ENCODE peak calls at places on chromosomes 7 and 10, in five cellular contexts. G is CD4-positive, alpha-beta memory T cell; O is lower leg skin; Q is CD8-positive, alpha-beta T cell; C is body of pancreas. S is an unnamed sample.

GRCh38 chr10:44306762-44307161 is 78.1 kb downstream of the CXCL12 start:
- DNase-seq in C (peak), Q (no peak), G (no peak), O (no peak), S (no peak)

GRCh38 chr10:18231480-18231879 is 91.3 kb downstream of the CACNB2 start:
- DNase-seq in Q (no peak), C (no peak), G (no peak), O (no peak), S (no peak)

GRCh38 chr10:30579554-30579953 is 50.0 kb downstream of the LYZL2 start:
- DNase-seq in Q (no peak), O (no peak), G (no peak), C (no peak), S (no peak)

GRCh38 chr7:43905954-43906326 is 456 bp downstream of the URGCP start:
- DNase-seq in Q (peak), G (peak), O (peak), C (peak), S (peak)

GRCh38 chr7:157678503-157678902 is 341.7 kb downstream of the DNAJB6 start:
- DNase-seq in O (peak), C (no peak), Q (no peak), G (no peak), S (no peak)

GRCh38 chr10:46226900-46227558 is 59.8 kb upstream of the ANTXRL start:
- DNase-seq in C (no peak), O (peak), G (no peak), Q (peak), S (no peak)

GRCh38 chr10:119396008-119396708 is 146.4 kb downstream of the RGS10 start:
- DNase-seq in Q (no peak), G (no peak), C (no peak), O (no peak), S (no peak)

GRCh38 chr7:116511552-116512523 is 12.3 kb downstream of the CAV2 start:
- DNase-seq in O (no peak), C (no peak), Q (no peak), G (peak), S (no peak)

GRCh38 chr7:7922684-7923385 is 45.8 kb upstream of the GLCCI1 start:
- DNase-seq in G (no peak), C (no peak), Q (no peak), O (no peak), S (no peak)

GRCh38 chr7:41459623-41460256 is 243.2 kb downstream of the INHBA start:
- DNase-seq in Q (no peak), C (no peak), O (no peak), G (no peak), S (no peak)

GRCh38 chr7:27147211-27148030 is at the start of gene HOXA6:
- DNase-seq in O (peak), G (no peak), Q (peak), C (peak), S (no peak)

GRCh38 chr10:4984223-4984622 is 19.4 kb downstream of the AKR1C2 start:
- DNase-seq in G (no peak), C (peak), O (no peak), Q (no peak), S (no peak)

GRCh38 chr10:51468424-51468823 is 231.0 kb downstream of the CSTF2T start:
- DNase-seq in C (no peak), G (no peak), O (no peak), Q (no peak), S (no peak)

GRCh38 chr7:35677582-35678356 is 17.2 kb downstream of the HERPUD2 start:
- DNase-seq in O (no peak), G (no peak), C (no peak), Q (no peak), S (no peak)

GRCh38 chr10:34407227-34407626 is 407.9 kb downstream of the PARD3 start:
- DNase-seq in O (no peak), G (no peak), C (no peak), Q (no peak), S (no peak)

GRCh38 chr7:90841759-90842429 is 245.8 kb downstream of the CDK14 start:
- DNase-seq in O (no peak), Q (no peak), G (no peak), C (no peak), S (no peak)

GRCh38 chr10:52740913-52741675 is 31.5 kb downstream of the MBL2 start:
- DNase-seq in Q (peak), O (no peak), G (no peak), C (peak), S (no peak)

GRCh38 chr10:24479806-24480205 is 243.9 kb downstream of the ARHGAP21 start:
- DNase-seq in O (no peak), C (no peak), G (no peak), Q (no peak), S (no peak)

GRCh38 chr7:16271355-16271754 is 150.0 kb downstream of the CRPPA start:
- DNase-seq in C (no peak), O (no peak), G (no peak), Q (no peak), S (no peak)

GRCh38 chr10:90583416-90583815 is 274.4 kb downstream of the HTR7 start:
- DNase-seq in C (no peak), Q (no peak), O (no peak), G (no peak), S (no peak)

GRCh38 chr7:148697256-148697841 is 1.4 kb upstream of the CUL1 start:
- DNase-seq in Q (peak), C (peak), O (peak), G (peak), S (peak)

GRCh38 chr10:80460399-80461207 is 6.5 kb downstream of the TSPAN14 start:
- DNase-seq in C (peak), Q (no peak), O (peak), G (no peak), S (no peak)

GRCh38 chr7:140655511-140656408 is 15.1 kb upstream of the DENND2A start:
- DNase-seq in O (no peak), G (no peak), Q (no peak), C (no peak), S (no peak)

GRCh38 chr7:8871716-8872115 is 438.3 kb downstream of the NXPH1 start:
- DNase-seq in G (no peak), C (no peak), O (no peak), Q (no peak), S (no peak)

GRCh38 chr7:156497776-156498509 is 142.6 kb upstream of the RNF32 start:
- DNase-seq in G (no peak), C (no peak), O (no peak), Q (no peak), S (no peak)

GRCh38 chr10:6601224-6601805 is 21.2 kb upstream of the PRKCQ start:
- DNase-seq in C (no peak), Q (peak), G (peak), O (no peak), S (no peak)

GRCh38 chr7:3956949-3957348 is 655.9 kb downstream of the SDK1 start:
- DNase-seq in C (no peak), O (no peak), Q (no peak), G (no peak), S (no peak)

GRCh38 chr7:123282181-123282580 is 82.4 kb upstream of the SLC13A1 start:
- DNase-seq in Q (no peak), O (no peak), G (no peak), C (no peak), S (no peak)

GRCh38 chr7:100568936-100569844 is 4.5 kb downstream of the SAP25 start:
- DNase-seq in Q (peak), C (peak), O (peak), G (peak), S (no peak)

GRCh38 chr7:23474098-23474828 is 4.0 kb upstream of the IGF2BP3 start:
- DNase-seq in C (peak), O (peak), G (no peak), Q (peak), S (no peak)

GRCh38 chr7:7157177-7157886 is 25.0 kb upstream of the C1GALT1 start:
- DNase-seq in C (no peak), Q (peak), G (peak), O (no peak), S (peak)

GRCh38 chr7:134640842-134641715 is 5.6 kb upstream of the BPGM start:
- DNase-seq in C (no peak), O (no peak), G (no peak), Q (no peak), S (no peak)

DNA sequence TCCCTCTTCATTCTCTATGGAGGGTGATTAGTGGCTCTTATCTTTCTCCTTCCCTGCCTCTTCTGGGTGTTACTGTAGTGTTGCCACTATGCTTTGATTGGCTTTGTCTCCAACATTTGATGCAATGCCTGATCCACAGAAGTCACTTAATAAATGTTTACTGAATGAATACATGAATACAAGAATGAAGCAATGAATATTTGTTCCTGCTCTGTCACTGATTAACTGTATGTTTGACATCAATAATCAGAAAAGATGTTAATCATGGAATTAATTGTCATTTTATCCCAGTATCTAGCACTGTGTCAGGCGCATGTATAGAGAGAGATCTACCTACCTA is 4.3 kb downstream of the ANK3 start:
- DNase-seq in O (no peak), Q (no peak), C (no peak), G (no peak), S (no peak)
- H3K4me3 ChIP-seq in O (no peak), Q (no peak), C (no peak), G (no peak), S (no peak)

GRCh38 chr7:5282464-5283316 is at the start of gene SLC29A4:
- DNase-seq in C (peak), G (no peak), Q (no peak), O (no peak), S (no peak)

GRCh38 chr7:5287802-5288201 is 5.1 kb downstream of the SLC29A4 start:
- DNase-seq in G (no peak), O (no peak), C (no peak), Q (no peak), S (no peak)

GRCh38 chr7:5286933-5287332 is 4.2 kb downstream of the SLC29A4 start:
- DNase-seq in C (no peak), Q (no peak), G (no peak), O (no peak), S (no peak)

GRCh38 chr7:5283421-5284303 is 919 bp downstream of the SLC29A4 start:
- DNase-seq in G (no peak), O (no peak), Q (no peak), C (no peak), S (no peak)

DNA sequence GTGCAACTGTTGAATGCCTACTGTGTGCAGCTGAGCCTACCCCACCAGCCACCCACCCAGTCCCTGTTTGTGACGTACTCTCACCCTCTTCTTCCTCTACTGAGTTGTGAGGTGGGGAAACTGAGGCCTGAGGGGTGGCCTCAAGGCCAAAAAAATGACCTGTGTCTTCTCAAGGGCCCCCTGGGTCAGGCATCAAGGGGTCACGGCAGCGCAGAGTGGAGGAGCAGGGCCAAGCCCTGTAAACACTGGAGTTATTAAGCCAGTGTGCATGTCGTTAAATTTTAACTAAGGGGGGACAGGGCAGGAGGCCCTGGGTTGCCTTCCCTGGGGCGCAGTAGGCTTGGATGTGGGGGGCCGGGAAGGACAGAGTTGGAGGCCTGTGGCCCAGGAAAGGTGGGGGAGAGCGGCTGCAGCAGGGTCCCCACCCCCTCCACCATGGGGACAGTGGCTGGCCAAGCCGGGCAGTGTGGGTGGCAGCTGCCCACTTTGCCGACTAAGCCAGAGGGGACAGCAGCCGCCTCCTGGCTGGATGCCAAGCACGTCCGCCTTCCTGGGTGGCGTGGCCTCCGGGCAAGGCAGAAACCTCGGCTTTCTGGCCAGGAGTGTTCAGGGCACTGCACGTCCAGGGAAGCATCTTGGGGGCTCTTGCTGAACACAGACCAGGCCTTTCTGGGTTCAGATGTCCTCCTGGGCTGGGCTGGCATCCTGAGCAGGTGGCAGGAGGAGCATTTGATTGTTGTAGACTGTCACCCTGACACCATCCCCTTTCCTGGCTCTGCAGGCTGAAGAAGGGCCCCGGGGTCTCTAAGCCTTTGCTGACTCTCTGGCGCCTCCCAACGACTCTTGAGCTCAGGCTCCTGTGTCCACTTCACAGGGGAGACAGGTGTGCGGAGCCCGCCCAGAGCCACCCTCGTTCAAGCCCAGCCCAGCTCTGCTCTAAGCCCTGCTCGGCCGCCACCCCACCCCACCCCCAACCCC is 1.9 kb downstream of the SLC29A4 start:
- DNase-seq in O (no peak), Q (no peak), G (no peak), C (peak), S (no peak)
- H3K4me3 ChIP-seq in O (no peak), Q (no peak), G (no peak), C (no peak), S (no peak)

DNA sequence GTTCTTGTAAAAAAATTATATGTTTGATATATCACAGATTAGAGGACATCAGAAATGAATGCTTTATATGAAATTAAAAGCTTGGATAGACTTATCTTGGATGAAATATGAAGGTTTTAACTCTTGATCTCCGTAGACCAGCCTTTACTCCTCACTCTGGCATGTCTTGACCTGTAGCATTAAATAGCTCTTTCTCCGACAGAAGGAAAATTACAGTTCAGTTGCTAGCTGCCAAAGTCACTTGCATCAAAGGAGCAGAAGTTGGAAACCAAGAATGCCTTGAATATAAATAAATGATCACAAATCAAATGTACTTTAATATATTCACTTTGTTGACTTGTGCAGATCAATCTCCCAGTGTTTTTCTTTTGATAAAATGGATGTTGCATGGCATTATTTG is 32.2 kb downstream of the VWC2 start:
- DNase-seq in Q (no peak), C (no peak), G (no peak), O (no peak), S (no peak)
- H3K4me3 ChIP-seq in Q (no peak), C (no peak), G (no peak), O (no peak), S (no peak)

GRCh38 chr7:155189600-155189989 is 108.1 kb upstream of the INSIG1 start:
- DNase-seq in Q (no peak), O (peak), C (no peak), G (no peak), S (no peak)

GRCh38 chr7:155190608-155191536 is 106.8 kb upstream of the INSIG1 start:
- DNase-seq in C (peak), Q (peak), G (no peak), O (peak), S (peak)

GRCh38 chr7:155188821-155189599 is 108.7 kb upstream of the INSIG1 start:
- DNase-seq in G (no peak), C (no peak), O (peak), Q (no peak), S (no peak)

GRCh38 chr7:155187061-155187785 is 110.5 kb upstream of the INSIG1 start:
- DNase-seq in C (no peak), O (peak), Q (no peak), G (no peak), S (no peak)

GRCh38 chr7:155188357-155188756 is 109.3 kb upstream of the INSIG1 start:
- DNase-seq in Q (no peak), C (no peak), G (no peak), O (no peak), S (no peak)
- H3K4me3 ChIP-seq in Q (no peak), C (no peak), G (no peak), O (no peak), S (no peak)

DNA sequence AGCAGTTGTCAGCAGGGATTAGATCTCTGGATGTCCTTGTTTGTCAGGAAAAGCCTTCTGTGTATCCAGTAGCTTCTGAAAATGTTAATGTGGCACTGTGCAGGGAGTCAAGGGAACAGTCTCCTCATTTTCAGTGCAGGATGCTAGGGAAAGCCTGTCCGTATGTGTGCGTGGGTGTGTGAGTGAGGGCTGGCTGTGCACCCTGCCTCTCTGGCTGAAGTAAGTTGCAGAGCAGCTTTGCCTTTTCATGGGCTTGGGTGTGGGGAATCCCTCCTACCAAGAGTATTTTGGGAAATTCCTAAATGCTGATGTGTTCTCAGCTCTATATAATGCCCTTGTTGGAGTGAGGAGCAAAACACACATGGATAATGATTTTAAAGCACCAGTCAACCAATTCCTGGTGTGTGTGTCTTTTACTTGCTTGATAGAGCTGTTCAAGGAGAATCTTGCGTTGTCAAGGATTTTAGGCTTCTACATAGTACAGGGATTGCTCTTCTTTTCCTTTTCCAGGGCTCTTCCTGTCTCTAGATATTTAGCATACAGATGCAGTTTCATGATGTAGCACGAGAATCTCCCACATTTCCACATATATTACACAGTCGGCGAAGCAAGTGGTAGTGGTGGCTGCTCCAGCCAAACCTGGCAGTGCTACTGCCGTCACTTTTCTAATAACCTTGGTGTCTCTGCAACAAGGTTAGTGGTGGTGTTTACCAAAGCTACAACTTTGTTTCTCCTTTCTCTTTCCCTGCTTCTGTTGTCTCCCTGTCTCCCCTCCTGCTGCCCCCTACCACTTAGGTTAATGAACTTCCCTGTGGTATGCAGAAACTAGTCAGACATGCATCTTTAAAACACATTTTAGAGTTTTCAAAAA is 92.8 kb downstream of the MCU start:
- DNase-seq in G (no peak), C (peak), Q (no peak), O (no peak), S (no peak)
- H3K4me3 ChIP-seq in G (no peak), C (no peak), Q (no peak), O (no peak), S (no peak)

DNA sequence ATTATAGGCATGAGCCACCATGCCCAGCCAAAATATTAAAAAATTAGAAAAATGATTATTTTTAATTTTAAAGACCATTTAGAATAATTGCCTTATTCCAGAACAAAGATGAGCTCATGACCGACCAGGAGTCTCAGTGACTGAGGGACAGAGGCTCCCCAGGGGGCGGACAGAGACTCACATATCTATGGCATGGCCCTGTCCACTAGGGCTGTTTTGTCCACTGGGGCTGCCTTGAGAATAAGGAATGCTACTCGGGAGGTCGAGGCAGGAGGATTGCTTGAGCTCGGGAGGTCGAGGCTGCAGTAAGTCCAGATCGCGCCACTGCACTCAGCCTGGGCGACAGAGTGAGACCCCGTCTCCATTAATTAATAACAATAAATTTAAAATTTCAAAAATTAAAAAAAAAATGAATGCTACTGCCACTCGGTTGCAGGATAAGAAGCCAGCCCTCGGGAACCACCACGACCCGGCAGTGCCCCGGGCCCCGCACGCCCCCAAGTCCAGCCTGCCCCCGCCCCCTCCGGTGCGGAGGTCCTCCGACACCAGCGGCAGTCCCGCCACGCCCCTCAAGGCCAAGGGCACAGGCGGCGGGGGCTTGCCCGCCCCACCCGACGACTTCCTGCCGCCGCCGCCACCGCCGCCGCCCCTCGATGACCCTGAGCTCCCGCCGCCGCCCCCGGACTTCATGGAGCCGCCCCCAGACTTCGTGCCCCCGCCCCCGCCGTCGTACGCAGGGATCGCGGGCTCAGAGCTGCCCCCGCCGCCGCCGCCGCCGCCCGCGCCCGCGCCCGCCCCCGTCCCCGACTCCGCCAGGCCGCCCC is 128.6 kb downstream of the APBB1IP start:
- DNase-seq in G (no peak), Q (no peak), O (no peak), C (peak), S (no peak)
- H3K4me3 ChIP-seq in G (no peak), Q (no peak), O (no peak), C (no peak), S (no peak)

S was measured in effector memory CD4-positive, alpha-beta T cell.